ENCODE peak calls at places on chromosomes 5 and 9, in ten cellular contexts. One of them, this sample, is unnamed.

GRCh38 chr9:136489731-136490130 is 6.9 kb upstream of the SEC16A start:
- DNase-seq in lung: no peak
- DNase-seq in Peyer's patch: no peak
- DNase-seq in CD4-positive, CD25-positive, alpha-beta regulatory T cell: no peak
- DNase-seq in CD8-positive, alpha-beta memory T cell: no peak
- DNase-seq in AG04450: no peak
- DNase-seq in mucosa of descending colon: no peak
- DNase-seq in tibial nerve: no peak
- DNase-seq in upper lobe of right lung: no peak
- DNase-seq in heart left ventricle: no peak
- DNase-seq in this sample: no peak

GRCh38 chr5:43997647-43998251 is 391.5 kb downstream of the FGF10 start:
- DNase-seq in tibial nerve: no peak
- DNase-seq in Peyer's patch: no peak
- DNase-seq in AG04450: peak; percentile 74
- DNase-seq in CD4-positive, CD25-positive, alpha-beta regulatory T cell: no peak
- DNase-seq in mucosa of descending colon: no peak
- DNase-seq in CD8-positive, alpha-beta memory T cell: no peak
- DNase-seq in upper lobe of right lung: no peak
- DNase-seq in lung: no peak
- DNase-seq in heart left ventricle: no peak
- DNase-seq in this sample: no peak

GRCh38 chr9:26975728-26976707 is 19.8 kb downstream of the IFT74 start:
- DNase-seq in mucosa of descending colon: no peak
- DNase-seq in AG04450: no peak
- DNase-seq in lung: no peak
- DNase-seq in heart left ventricle: peak; percentile 30
- DNase-seq in upper lobe of right lung: no peak
- DNase-seq in tibial nerve: peak; percentile 42
- DNase-seq in Peyer's patch: no peak
- DNase-seq in CD4-positive, CD25-positive, alpha-beta regulatory T cell: no peak
- DNase-seq in CD8-positive, alpha-beta memory T cell: no peak
- DNase-seq in this sample: no peak

GRCh38 chr9:127858041-127858512 is 3.6 kb upstream of the ENG start:
- DNase-seq in AG04450: no peak
- DNase-seq in CD4-positive, CD25-positive, alpha-beta regulatory T cell: no peak
- DNase-seq in mucosa of descending colon: no peak
- DNase-seq in heart left ventricle: peak; percentile 87
- DNase-seq in lung: no peak
- DNase-seq in CD8-positive, alpha-beta memory T cell: no peak
- DNase-seq in tibial nerve: no peak
- DNase-seq in Peyer's patch: no peak
- DNase-seq in upper lobe of right lung: no peak
- DNase-seq in this sample: no peak

GRCh38 chr5:57072218-57072892 is 101.5 kb upstream of the GPBP1 start:
- DNase-seq in CD8-positive, alpha-beta memory T cell: no peak
- DNase-seq in CD4-positive, CD25-positive, alpha-beta regulatory T cell: no peak
- DNase-seq in upper lobe of right lung: no peak
- DNase-seq in heart left ventricle: no peak
- DNase-seq in Peyer's patch: no peak
- DNase-seq in tibial nerve: no peak
- DNase-seq in mucosa of descending colon: no peak
- DNase-seq in AG04450: no peak
- DNase-seq in lung: no peak
- DNase-seq in this sample: no peak

GRCh38 chr5:98767563-98767962 is 5.9 kb upstream of the RGMB start:
- DNase-seq in AG04450: no peak
- DNase-seq in CD8-positive, alpha-beta memory T cell: no peak
- DNase-seq in tibial nerve: no peak
- DNase-seq in mucosa of descending colon: no peak
- DNase-seq in lung: no peak
- DNase-seq in Peyer's patch: no peak
- DNase-seq in upper lobe of right lung: no peak
- DNase-seq in CD4-positive, CD25-positive, alpha-beta regulatory T cell: no peak
- DNase-seq in heart left ventricle: no peak
- DNase-seq in this sample: no peak

GRCh38 chr5:78899922-78900362 is 85.2 kb downstream of the ARSB start:
- DNase-seq in mucosa of descending colon: peak; percentile 45
- DNase-seq in CD8-positive, alpha-beta memory T cell: no peak
- DNase-seq in upper lobe of right lung: no peak
- DNase-seq in CD4-positive, CD25-positive, alpha-beta regulatory T cell: no peak
- DNase-seq in heart left ventricle: no peak
- DNase-seq in tibial nerve: no peak
- DNase-seq in lung: peak; percentile 36
- DNase-seq in AG04450: no peak
- DNase-seq in Peyer's patch: no peak
- DNase-seq in this sample: no peak

GRCh38 chr5:137201876-137202275 is 297.2 kb downstream of the SPOCK1 start:
- DNase-seq in CD4-positive, CD25-positive, alpha-beta regulatory T cell: no peak
- DNase-seq in mucosa of descending colon: no peak
- DNase-seq in CD8-positive, alpha-beta memory T cell: no peak
- DNase-seq in heart left ventricle: peak; percentile 35
- DNase-seq in lung: no peak
- DNase-seq in Peyer's patch: no peak
- DNase-seq in tibial nerve: peak; percentile 57
- DNase-seq in AG04450: no peak
- DNase-seq in upper lobe of right lung: no peak
- DNase-seq in this sample: no peak

GRCh38 chr5:150764530-150764929 is 5.7 kb upstream of the DCTN4 start:
- DNase-seq in lung: no peak
- DNase-seq in CD4-positive, CD25-positive, alpha-beta regulatory T cell: no peak
- DNase-seq in CD8-positive, alpha-beta memory T cell: no peak
- DNase-seq in Peyer's patch: no peak
- DNase-seq in AG04450: no peak
- DNase-seq in tibial nerve: no peak
- DNase-seq in heart left ventricle: no peak
- DNase-seq in mucosa of descending colon: no peak
- DNase-seq in upper lobe of right lung: no peak
- DNase-seq in this sample: no peak

DNA sequence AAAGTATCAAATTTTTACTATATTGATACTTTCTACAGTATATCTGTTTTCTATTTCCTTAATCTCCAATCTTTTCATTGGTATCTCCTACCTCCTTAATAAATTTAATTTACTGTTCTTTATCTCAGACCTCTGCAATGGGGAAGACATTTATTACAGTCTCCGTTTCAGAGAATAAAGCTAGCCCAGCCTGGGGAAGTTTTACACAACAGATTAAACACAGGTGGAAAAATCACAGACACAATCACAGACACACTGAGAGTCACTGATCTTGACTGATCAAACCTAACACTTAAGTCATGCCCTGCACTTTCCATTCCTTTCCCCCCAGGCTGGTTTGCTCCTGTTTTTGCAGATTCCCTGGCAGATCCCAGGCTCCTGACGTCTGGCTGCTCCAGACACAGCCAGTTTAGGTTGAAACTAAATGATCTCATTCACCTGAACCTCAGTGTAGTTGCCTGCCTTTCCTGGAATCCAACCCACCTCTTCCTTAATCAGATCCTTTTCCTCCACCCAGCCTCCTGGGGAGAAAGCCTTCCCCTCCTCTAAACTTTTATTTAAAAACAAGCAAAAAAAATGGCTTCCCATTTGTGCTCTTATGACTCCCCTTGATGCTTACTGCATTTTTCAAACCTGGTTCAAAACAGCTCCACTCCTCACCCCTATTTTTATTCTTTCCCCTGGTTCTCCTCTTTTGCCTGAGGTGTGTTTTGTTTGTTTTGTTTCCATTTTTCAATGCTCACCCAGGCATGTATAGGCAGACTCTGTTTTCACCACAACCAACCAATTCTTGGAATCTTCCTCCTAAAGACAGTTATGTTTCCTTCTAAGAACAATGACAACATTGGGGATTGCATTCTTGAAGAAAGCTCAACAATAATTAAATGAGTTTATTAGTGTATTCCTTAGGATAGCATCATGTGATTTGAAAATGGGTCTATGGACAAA is 29.5 kb upstream of the OSMR start:
- DNase-seq in Peyer's patch: no peak
- DNase-seq in tibial nerve: no peak
- DNase-seq in AG04450: no peak
- DNase-seq in mucosa of descending colon: no peak
- DNase-seq in heart left ventricle: no peak
- DNase-seq in upper lobe of right lung: no peak
- DNase-seq in CD8-positive, alpha-beta memory T cell: no peak
- DNase-seq in CD4-positive, CD25-positive, alpha-beta regulatory T cell: no peak
- DNase-seq in lung: no peak
- DNase-seq in this sample: no peak
- H3K9me3 ChIP-seq in Peyer's patch: no peaks in the 10 kb centered on the region
- H3K9me3 ChIP-seq in tibial nerve: no peaks in the 10 kb centered on the region
- H3K9me3 ChIP-seq in AG04450: no peaks in the 10 kb centered on the region
- H3K9me3 ChIP-seq in mucosa of descending colon: peaks cover 2% of the 10 kb centered on the region
- H3K9me3 ChIP-seq in heart left ventricle: no peaks in the 10 kb centered on the region
- H3K9me3 ChIP-seq in upper lobe of right lung: no peaks in the 10 kb centered on the region
- H3K9me3 ChIP-seq in CD8-positive, alpha-beta memory T cell: no peaks in the 10 kb centered on the region
- H3K9me3 ChIP-seq in CD4-positive, CD25-positive, alpha-beta regulatory T cell: no peaks in the 10 kb centered on the region
- H3K9me3 ChIP-seq in lung: no peaks in the 10 kb centered on the region
- H3K9me3 ChIP-seq in this sample: no peaks in the 10 kb centered on the region

GRCh38 chr5:158080112-158080511 is 221.2 kb upstream of the CLINT1 start:
- DNase-seq in AG04450: no peak
- DNase-seq in heart left ventricle: no peak
- DNase-seq in lung: no peak
- DNase-seq in CD8-positive, alpha-beta memory T cell: no peak
- DNase-seq in CD4-positive, CD25-positive, alpha-beta regulatory T cell: no peak
- DNase-seq in mucosa of descending colon: no peak
- DNase-seq in upper lobe of right lung: no peak
- DNase-seq in tibial nerve: no peak
- DNase-seq in Peyer's patch: no peak
- DNase-seq in this sample: no peak

GRCh38 chr5:158074992-158075769 is 216.2 kb upstream of the CLINT1 start:
- DNase-seq in AG04450: peak; percentile 11
- DNase-seq in heart left ventricle: peak; percentile 34
- DNase-seq in upper lobe of right lung: no peak
- DNase-seq in Peyer's patch: peak; percentile 37
- DNase-seq in mucosa of descending colon: peak; percentile 55
- DNase-seq in lung: peak; percentile 53
- DNase-seq in tibial nerve: peak; percentile 71
- DNase-seq in CD4-positive, CD25-positive, alpha-beta regulatory T cell: no peak
- DNase-seq in CD8-positive, alpha-beta memory T cell: no peak
- DNase-seq in this sample: no peak

GRCh38 chr5:158074597-158074991 is 215.6 kb upstream of the CLINT1 start:
- DNase-seq in CD8-positive, alpha-beta memory T cell: no peak
- DNase-seq in Peyer's patch: no peak
- DNase-seq in upper lobe of right lung: no peak
- DNase-seq in CD4-positive, CD25-positive, alpha-beta regulatory T cell: no peak
- DNase-seq in lung: no peak
- DNase-seq in mucosa of descending colon: no peak
- DNase-seq in tibial nerve: no peak
- DNase-seq in heart left ventricle: no peak
- DNase-seq in AG04450: no peak
- DNase-seq in this sample: no peak

GRCh38 chr5:158082696-158083287 is 223.8 kb upstream of the CLINT1 start:
- DNase-seq in AG04450: no peak
- DNase-seq in CD8-positive, alpha-beta memory T cell: no peak
- DNase-seq in CD4-positive, CD25-positive, alpha-beta regulatory T cell: no peak
- DNase-seq in Peyer's patch: no peak
- DNase-seq in upper lobe of right lung: no peak
- DNase-seq in heart left ventricle: no peak
- DNase-seq in tibial nerve: no peak
- DNase-seq in lung: no peak
- DNase-seq in mucosa of descending colon: no peak
- DNase-seq in this sample: no peak

DNA sequence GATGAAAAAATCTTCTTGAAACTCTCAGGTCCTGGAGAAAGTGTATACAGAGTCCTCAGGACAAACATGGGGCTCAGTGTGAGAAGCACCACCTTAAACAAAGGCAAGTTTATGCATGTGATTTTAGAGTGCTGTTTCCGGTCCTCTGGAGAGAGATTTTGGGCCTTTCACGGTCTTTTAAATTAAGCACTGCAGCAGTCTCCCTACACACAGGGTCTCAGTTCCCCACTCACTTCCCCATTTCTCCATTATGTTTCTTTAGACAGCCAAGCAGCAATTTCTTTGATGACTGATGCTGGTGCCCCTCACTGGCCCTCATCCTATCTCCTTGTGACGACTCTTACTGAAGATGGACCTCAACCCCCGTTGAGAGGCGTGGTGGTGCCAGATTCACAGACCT is 220.2 kb upstream of the CLINT1 start:
- DNase-seq in AG04450: no peak
- DNase-seq in CD8-positive, alpha-beta memory T cell: no peak
- DNase-seq in tibial nerve: no peak
- DNase-seq in mucosa of descending colon: no peak
- DNase-seq in CD4-positive, CD25-positive, alpha-beta regulatory T cell: no peak
- DNase-seq in Peyer's patch: no peak
- DNase-seq in upper lobe of right lung: no peak
- DNase-seq in heart left ventricle: no peak
- DNase-seq in lung: no peak
- DNase-seq in this sample: no peak
- H3K9me3 ChIP-seq in AG04450: no peaks in the 10 kb centered on the region
- H3K9me3 ChIP-seq in CD8-positive, alpha-beta memory T cell: no peaks in the 10 kb centered on the region
- H3K9me3 ChIP-seq in tibial nerve: no peaks in the 10 kb centered on the region
- H3K9me3 ChIP-seq in mucosa of descending colon: no peaks in the 10 kb centered on the region
- H3K9me3 ChIP-seq in CD4-positive, CD25-positive, alpha-beta regulatory T cell: no peaks in the 10 kb centered on the region
- H3K9me3 ChIP-seq in Peyer's patch: no peaks in the 10 kb centered on the region
- H3K9me3 ChIP-seq in upper lobe of right lung: no peaks in the 10 kb centered on the region
- H3K9me3 ChIP-seq in heart left ventricle: no peaks in the 10 kb centered on the region
- H3K9me3 ChIP-seq in lung: no peaks in the 10 kb centered on the region
- H3K9me3 ChIP-seq in this sample: no peaks in the 10 kb centered on the region

DNA sequence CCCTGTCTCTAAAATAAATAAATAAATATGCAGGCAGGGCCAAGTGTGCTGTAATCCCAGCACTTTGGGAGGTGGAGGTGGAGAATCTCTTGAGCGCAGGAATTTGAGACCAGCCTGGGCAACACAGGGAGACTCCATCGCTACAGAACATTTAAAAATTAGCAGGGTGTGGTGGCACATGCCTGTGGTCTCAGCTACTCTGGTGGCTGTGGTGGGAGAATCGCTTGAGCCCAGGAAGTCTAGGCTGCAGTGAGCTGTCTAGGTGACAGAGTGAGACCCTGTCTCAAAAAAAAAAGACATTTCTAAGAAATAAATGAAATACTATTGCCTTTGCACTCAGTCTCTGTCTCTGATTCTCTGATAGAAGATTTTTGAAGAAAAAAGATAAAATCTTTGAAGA is 1.2 kb upstream of the PCDHGA10 start:
- DNase-seq in CD4-positive, CD25-positive, alpha-beta regulatory T cell: no peak
- DNase-seq in heart left ventricle: no peak
- DNase-seq in AG04450: no peak
- DNase-seq in mucosa of descending colon: no peak
- DNase-seq in tibial nerve: no peak
- DNase-seq in Peyer's patch: no peak
- DNase-seq in lung: no peak
- DNase-seq in upper lobe of right lung: no peak
- DNase-seq in CD8-positive, alpha-beta memory T cell: no peak
- DNase-seq in this sample: no peak
- H3K9me3 ChIP-seq in CD4-positive, CD25-positive, alpha-beta regulatory T cell: peaks cover 17% of the 10 kb centered on the region
- H3K9me3 ChIP-seq in heart left ventricle: peaks cover 27% of the 10 kb centered on the region
- H3K9me3 ChIP-seq in AG04450: peaks cover 58% of the 10 kb centered on the region
- H3K9me3 ChIP-seq in mucosa of descending colon: peaks cover 91% of the 10 kb centered on the region
- H3K9me3 ChIP-seq in tibial nerve: peaks cover 81% of the 10 kb centered on the region
- H3K9me3 ChIP-seq in Peyer's patch: peaks cover 73% of the 10 kb centered on the region
- H3K9me3 ChIP-seq in lung: peaks cover 51% of the 10 kb centered on the region
- H3K9me3 ChIP-seq in upper lobe of right lung: peaks cover 49% of the 10 kb centered on the region
- H3K9me3 ChIP-seq in CD8-positive, alpha-beta memory T cell: no peaks in the 10 kb centered on the region
- H3K9me3 ChIP-seq in this sample: peaks cover 5% of the 10 kb centered on the region

DNA sequence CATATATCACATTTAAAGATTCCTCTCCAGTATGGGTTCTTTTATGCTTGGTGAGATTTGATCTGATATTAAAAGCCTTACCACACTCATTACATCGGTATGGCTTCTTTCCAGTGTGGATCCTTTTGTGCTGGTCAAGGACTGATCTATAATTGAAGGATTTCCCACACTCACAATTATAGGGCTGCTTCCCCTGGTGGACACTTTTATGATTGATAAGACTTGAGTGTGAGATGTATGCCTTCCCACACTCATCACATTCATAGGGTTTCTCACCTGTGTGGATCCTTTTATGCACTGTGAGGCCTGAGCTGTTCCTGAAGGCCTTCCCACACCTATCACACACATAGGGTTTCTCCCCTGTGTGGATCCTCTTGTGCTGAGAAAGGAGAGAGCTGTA is 12.2 kb downstream of the ZFP62 start:
- DNase-seq in CD8-positive, alpha-beta memory T cell: no peak
- DNase-seq in tibial nerve: no peak
- DNase-seq in upper lobe of right lung: no peak
- DNase-seq in AG04450: no peak
- DNase-seq in Peyer's patch: no peak
- DNase-seq in lung: no peak
- DNase-seq in heart left ventricle: no peak
- DNase-seq in mucosa of descending colon: no peak
- DNase-seq in CD4-positive, CD25-positive, alpha-beta regulatory T cell: no peak
- DNase-seq in this sample: no peak
- H3K9me3 ChIP-seq in CD8-positive, alpha-beta memory T cell: peaks cover 25% of the 10 kb centered on the region
- H3K9me3 ChIP-seq in tibial nerve: peaks cover 4% of the 10 kb centered on the region
- H3K9me3 ChIP-seq in upper lobe of right lung: no peaks in the 10 kb centered on the region
- H3K9me3 ChIP-seq in AG04450: peaks cover 41% of the 10 kb centered on the region
- H3K9me3 ChIP-seq in Peyer's patch: peaks cover 23% of the 10 kb centered on the region
- H3K9me3 ChIP-seq in lung: peaks cover 9% of the 10 kb centered on the region
- H3K9me3 ChIP-seq in heart left ventricle: no peaks in the 10 kb centered on the region
- H3K9me3 ChIP-seq in mucosa of descending colon: peaks cover 38% of the 10 kb centered on the region
- H3K9me3 ChIP-seq in CD4-positive, CD25-positive, alpha-beta regulatory T cell: peaks cover 31% of the 10 kb centered on the region
- H3K9me3 ChIP-seq in this sample: peaks cover 10% of the 10 kb centered on the region